ENCODE peak calls at places on chromosomes 13 and 19, in five cellular contexts. Q is cardiac muscle cell, W is choroid plexus epithelial cell, U is AG10803, H is hepatocyte. X is an unnamed sample.

GRCh38 chr13:113157929-113158747 is at the start of gene PROZ:
- DNase-seq in Q (no peak), W (no peak), U (no peak), H (no peak), X (no peak)

GRCh38 chr19:48255376-48256303 is at the start of gene CARD8:
- DNase-seq in Q (peak; percentile 84), W (peak; percentile 91), U (peak; percentile 87), H (peak; percentile 87), X (peak; percentile 58)

GRCh38 chr19:41297628-41298326 is 12.2 kb upstream of the CCDC97 start:
- DNase-seq in Q (no peak), W (no peak), U (no peak), H (no peak), X (no peak)

GRCh38 chr13:34349091-34349722 is 531.3 kb downstream of the RFC3 start:
- DNase-seq in Q (no peak), W (peak; percentile 98), U (peak; percentile 100), H (peak; percentile 40), X (no peak)

GRCh38 chr19:32910094-32910493 is 40.5 kb upstream of the SLC7A9 start:
- DNase-seq in Q (no peak), W (no peak), U (no peak), H (no peak), X (no peak)

GRCh38 chr13:72208112-72208645 is 341.2 kb upstream of the DACH1 start:
- DNase-seq in Q (no peak), W (no peak), U (no peak), H (no peak), X (no peak)

GRCh38 chr19:54463531-54464043 is at the start of gene LENG9:
- DNase-seq in Q (peak; percentile 100), W (peak; percentile 100), U (peak; percentile 97), H (peak; percentile 100), X (peak; percentile 91)

GRCh38 chr19:7478843-7479227 is 10.0 kb downstream of the PEX11G start:
- DNase-seq in Q (no peak), W (no peak), U (no peak), H (no peak), X (no peak)

GRCh38 chr19:40677156-40677555 is 13.3 kb downstream of the NUMBL start:
- DNase-seq in Q (no peak), W (no peak), U (no peak), H (no peak), X (no peak)

GRCh38 chr19:44512326-44513298 is 12.3 kb upstream of the ZNF180 start:
- DNase-seq in Q (peak; percentile 20), W (peak; percentile 71), U (peak; percentile 60), H (peak; percentile 32), X (no peak)

GRCh38 chr19:34337747-34338146 is 27.2 kb upstream of the GPI start:
- DNase-seq in Q (no peak), W (no peak), U (peak; percentile 27), H (no peak), X (no peak)

GRCh38 chr19:27774827-27775226 is 1438.1 kb downstream of the UQCRFS1 start:
- DNase-seq in Q (no peak), W (peak; percentile 12), U (no peak), H (no peak), X (no peak)

GRCh38 chr19:7533281-7533819 is 2.2 kb upstream of the PNPLA6 start:
- DNase-seq in Q (no peak), W (peak; percentile 67), U (peak; percentile 71), H (no peak), X (no peak)

GRCh38 chr19:6593651-6594416 is 2.9 kb upstream of the CD70 start:
- DNase-seq in Q (no peak), W (no peak), U (no peak), H (no peak), X (no peak)

GRCh38 chr19:30369833-30370232 is 2.4 kb upstream of the ZNF536 start:
- DNase-seq in Q (no peak), W (no peak), U (no peak), H (no peak), X (no peak)

GRCh38 chr13:113406321-113407102 is 42.6 kb upstream of the GRTP1 start:
- DNase-seq in Q (no peak), W (no peak), U (no peak), H (no peak), X (no peak)

GRCh38 chr13:109818891-109819290 is 32.5 kb upstream of the IRS2 start:
- DNase-seq in Q (no peak), W (no peak), U (peak; percentile 48), H (no peak), X (no peak)

GRCh38 chr13:31116224-31116623 is 45.5 kb downstream of the HSPH1 start:
- DNase-seq in Q (no peak), W (no peak), U (no peak), H (no peak), X (no peak)

GRCh38 chr13:98575009-98575866 is 1.7 kb downstream of the STK24 start:
- DNase-seq in Q (no peak), W (peak; percentile 56), U (peak; percentile 28), H (no peak), X (no peak)

GRCh38 chr19:9881720-9882119 is 46.6 kb downstream of the PIN1 start:
- DNase-seq in Q (no peak), W (no peak), U (no peak), H (no peak), X (no peak)

GRCh38 chr19:47239610-47240296 is 8.8 kb upstream of the BBC3 start:
- DNase-seq in Q (peak; percentile 59), W (peak; percentile 48), U (peak; percentile 37), H (peak; percentile 69), X (peak; percentile 74)

GRCh38 chr19:14916848-14917247 is 24.4 kb upstream of the OR7C2 start:
- DNase-seq in Q (no peak), W (no peak), U (no peak), H (no peak), X (no peak)
- TF ChIP-seq CTCF in Q (no peak), W (no peak), U (no peak), H (no peak), X (no peak)

GRCh38 chr19:2527716-2528115 is 51.8 kb downstream of the GADD45B start:
- DNase-seq in Q (no peak), W (no peak), U (no peak), H (no peak), X (no peak)

GRCh38 chr19:2527171-2527570 is 51.2 kb downstream of the GADD45B start:
- DNase-seq in Q (no peak), W (no peak), U (no peak), H (no peak), X (no peak)

GRCh38 chr19:2524361-2524839 is 48.5 kb downstream of the GADD45B start:
- DNase-seq in Q (no peak), W (no peak), U (no peak), H (no peak), X (no peak)

GRCh38 chr19:2523630-2524311 is 47.8 kb downstream of the GADD45B start:
- DNase-seq in Q (no peak), W (peak; percentile 68), U (peak; percentile 83), H (no peak), X (no peak)

DNA sequence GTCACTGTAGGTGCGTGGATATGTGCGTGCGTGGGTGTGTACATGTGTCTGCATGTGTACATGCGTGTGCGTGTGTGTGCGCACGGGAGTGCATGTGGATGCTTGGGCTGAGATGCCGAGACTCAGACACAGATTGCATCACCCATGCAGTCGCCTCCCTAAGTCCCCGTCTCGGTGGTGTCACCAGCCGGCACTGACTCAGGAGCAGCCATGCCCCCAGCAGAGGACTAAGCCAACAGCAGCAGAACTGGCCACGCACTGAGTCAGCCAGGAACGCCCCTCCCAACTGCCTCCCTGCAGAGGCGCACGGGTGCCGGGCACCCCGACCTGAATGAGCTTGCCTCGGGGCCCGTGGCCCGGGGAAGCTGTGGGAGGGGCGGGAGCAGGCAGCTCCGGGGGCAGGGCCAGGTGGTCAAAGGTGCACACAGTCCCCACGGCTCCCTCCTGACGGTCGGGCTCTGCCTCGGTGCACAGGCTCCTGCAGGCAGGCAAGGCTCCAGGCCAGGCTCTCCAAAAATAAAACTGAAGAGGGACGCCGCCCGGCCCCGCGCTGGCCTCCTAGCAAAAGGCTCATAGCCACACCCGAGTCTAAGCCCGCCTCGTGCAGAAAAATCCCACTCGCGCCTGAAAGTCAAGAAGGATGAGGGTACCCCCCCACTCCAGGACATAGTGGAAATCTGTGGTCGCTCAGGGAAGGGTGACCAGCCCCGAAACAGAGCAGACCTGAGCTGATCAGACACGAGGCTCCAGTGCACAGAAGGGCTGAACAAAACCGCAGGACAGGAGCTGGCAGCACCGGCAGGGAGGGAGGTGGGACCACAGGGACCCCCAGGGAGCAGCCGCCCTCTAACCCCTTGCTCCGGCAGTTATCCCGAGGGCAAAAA is 49.2 kb downstream of the GADD45B start:
- DNase-seq in Q (no peak), W (peak; percentile 60), U (peak; percentile 68), H (peak; percentile 84), X (no peak)
- H3K4me3 ChIP-seq in Q (no peak overlapping the region), W (peak overlapping the region; percentile 34), U (peak overlapping the region; percentile 29), H (no peak overlapping the region), X (no peak overlapping the region)

GRCh38 chr13:101149735-101150380 is 266.4 kb downstream of the NALCN start:
- DNase-seq in Q (peak; percentile 28), W (peak; percentile 84), U (peak; percentile 77), H (peak; percentile 7), X (no peak)
- TF ChIP-seq CTCF in Q (peak; percentile 24), W (peak; percentile 72), U (peak; percentile 53), H (peak; percentile 47), X (no peak)

GRCh38 chr13:99990045-99990977 is 8.7 kb downstream of the ZIC2 start:
- DNase-seq in Q (no peak), W (peak; percentile 81), U (no peak), H (no peak), X (no peak)

GRCh38 chr13:99987180-99988047 is 5.8 kb downstream of the ZIC2 start:
- DNase-seq in Q (peak; percentile 27), W (no peak), U (no peak), H (no peak), X (no peak)

GRCh38 chr13:99989376-99990044 is 7.9 kb downstream of the ZIC2 start:
- DNase-seq in Q (no peak), W (peak; percentile 77), U (no peak), H (no peak), X (no peak)

GRCh38 chr13:99986751-99987150 is 5.2 kb downstream of the ZIC2 start:
- DNase-seq in Q (no peak), W (peak; percentile 63), U (no peak), H (no peak), X (no peak)

DNA sequence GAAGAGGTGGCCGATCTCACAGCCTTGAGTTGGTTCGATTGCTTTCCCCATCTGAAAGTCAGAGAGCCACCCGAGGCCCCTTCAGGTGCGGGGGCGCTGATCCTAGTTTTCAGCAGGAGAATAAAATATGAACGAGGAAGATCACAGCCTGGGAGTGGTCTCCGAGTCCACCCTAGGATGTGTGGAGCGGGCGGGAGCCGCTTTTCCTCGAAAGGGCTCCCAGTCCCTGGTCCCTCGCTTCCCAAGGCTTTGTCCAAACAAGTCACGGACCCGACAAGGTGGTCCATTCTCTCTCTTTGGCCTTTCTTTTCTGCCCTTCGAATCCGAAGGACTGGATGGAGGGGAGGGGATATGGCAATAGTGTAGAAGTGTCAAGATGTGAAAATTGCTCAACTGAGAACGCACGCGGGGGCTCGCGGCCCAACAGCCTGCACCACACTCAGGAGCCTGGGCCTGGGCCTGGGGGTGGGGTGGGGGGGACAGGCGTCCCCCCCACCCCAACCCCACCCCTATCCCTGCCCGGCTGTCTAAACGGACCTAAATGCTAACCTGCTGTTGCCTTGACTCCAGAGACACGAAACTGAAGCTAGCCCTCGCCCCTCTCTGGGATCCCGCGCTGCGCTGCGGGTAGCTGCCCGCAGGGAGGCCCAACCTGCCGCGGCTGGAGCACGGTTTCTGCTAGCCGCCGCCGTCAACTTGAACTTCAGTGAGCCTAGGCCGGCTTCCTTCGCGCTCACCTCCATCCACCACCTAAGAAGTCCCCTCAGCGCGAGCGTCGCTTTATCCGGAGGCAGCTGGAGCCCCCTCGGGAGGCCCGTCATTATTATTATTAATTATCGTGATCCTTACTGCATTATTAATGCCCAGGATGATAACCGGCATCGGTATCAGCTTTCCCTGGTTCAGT is 7.1 kb downstream of the ZIC2 start:
- DNase-seq in Q (peak; percentile 19), W (peak; percentile 61), U (no peak), H (no peak), X (no peak)
- H3K4me3 ChIP-seq in Q (no peak overlapping the region), W (peak overlapping the region; percentile 43), U (no peak overlapping the region), H (no peak overlapping the region), X (no peak overlapping the region)

X was measured in CD8-positive, alpha-beta T cell.